ENCODE peak calls at places on chromosome X, in ten cellular contexts. R, B, Q, N, I, D, V, T, Z and H are unnamed samples.

GRCh38 chrX:27863813-27864212 is 56.0 kb downstream of the MAGEB10 start:
- DNase-seq in B (no peak), R (no peak), D (no peak), Q (no peak), T (no peak), N (no peak), I (no peak), Z (no peak), V (no peak), H (no peak)

GRCh38 chrX:118251251-118251650 is 94.7 kb upstream of the WDR44 start:
- DNase-seq in N (no peak), V (no peak), I (no peak), Z (no peak), B (no peak), T (no peak), R (no peak), Q (no peak), D (no peak), H (no peak)

GRCh38 chrX:45758319-45758718 is 557.6 kb upstream of the DIPK2B start:
- DNase-seq in N (no peak), B (no peak), V (no peak), Z (no peak), Q (no peak), D (no peak), I (peak), R (peak), T (no peak), H (peak)

GRCh38 chrX:35040871-35041270 is 98.3 kb downstream of the FAM47B start:
- DNase-seq in N (no peak), V (no peak), B (no peak), I (no peak), Z (no peak), T (no peak), Q (no peak), D (no peak), R (no peak), H (no peak)

GRCh38 chrX:18938710-18939109 is 45.2 kb downstream of the PHKA2 start:
- DNase-seq in D (no peak), Z (no peak), R (no peak), T (no peak), I (no peak), V (no peak), B (no peak), Q (no peak), N (peak), H (no peak)

GRCh38 chrX:69067841-69068240 is 97.4 kb downstream of the PJA1 start:
- DNase-seq in Q (no peak), B (no peak), I (no peak), T (no peak), Z (no peak), R (no peak), N (no peak), D (no peak), V (no peak), H (no peak)

GRCh38 chrX:48487362-48487785 is 11.4 kb downstream of the FTSJ1 start:
- DNase-seq in Q (peak), T (no peak), B (no peak), Z (no peak), V (no peak), I (peak), N (no peak), D (no peak), R (no peak), H (no peak)

GRCh38 chrX:139203681-139204575 is 326.6 kb upstream of the F9 start:
- DNase-seq in D (no peak), R (no peak), V (no peak), N (no peak), I (no peak), Q (no peak), Z (no peak), B (no peak), T (peak), H (no peak)